ENCODE peak calls at places on chromosomes 4 and X, in five cellular contexts. One of them, this sample, is unnamed.

GRCh38 chr4:124389591-124389990 is 322.9 kb downstream of the ANKRD50 start:
- DNase-seq in GM12878: no peak
- DNase-seq in A549: no peak
- DNase-seq in K562: no peak
- DNase-seq in HepG2: no peak
- DNase-seq in this sample: peak

GRCh38 chr4:109959195-109959594 is 46.5 kb downstream of the EGF start:
- DNase-seq in GM12878: no peak
- DNase-seq in A549: no peak
- DNase-seq in K562: no peak
- DNase-seq in HepG2: no peak
- DNase-seq in this sample: no peak

GRCh38 chrX:68508799-68509198 is 9.9 kb downstream of the YIPF6 start:
- DNase-seq in GM12878: no peak
- DNase-seq in A549: peak
- DNase-seq in K562: peak
- DNase-seq in HepG2: no peak
- DNase-seq in this sample: no peak

GRCh38 chrX:4936315-4936714 is 1222.9 kb upstream of the PRKX start:
- DNase-seq in GM12878: no peak
- DNase-seq in A549: no peak
- DNase-seq in K562: no peak
- DNase-seq in HepG2: no peak
- DNase-seq in this sample: no peak

GRCh38 chr4:13396161-13396560 is 88.0 kb downstream of the RAB28 start:
- DNase-seq in GM12878: no peak
- DNase-seq in A549: no peak
- DNase-seq in K562: no peak
- DNase-seq in HepG2: no peak
- DNase-seq in this sample: no peak

GRCh38 chrX:11386001-11386523 is 92.8 kb downstream of the AMELX start:
- DNase-seq in GM12878: no peak
- DNase-seq in A549: no peak
- DNase-seq in K562: no peak
- DNase-seq in HepG2: no peak
- DNase-seq in this sample: peak

GRCh38 chr4:8761167-8761823 is 110.3 kb downstream of the HMX1 start:
- DNase-seq in GM12878: no peak
- DNase-seq in A549: no peak
- DNase-seq in K562: no peak
- DNase-seq in HepG2: no peak
- DNase-seq in this sample: no peak

GRCh38 chr4:75497133-75497532 is 17.1 kb downstream of the RCHY1 start:
- DNase-seq in GM12878: no peak
- DNase-seq in A549: no peak
- DNase-seq in K562: no peak
- DNase-seq in HepG2: no peak
- DNase-seq in this sample: peak

GRCh38 chr4:150694438-150694837 is 112.5 kb downstream of the MAB21L2 start:
- DNase-seq in GM12878: no peak
- DNase-seq in A549: no peak
- DNase-seq in K562: no peak
- DNase-seq in HepG2: no peak
- DNase-seq in this sample: no peak

GRCh38 chr4:54073481-54073880 is 9.1 kb upstream of the CHIC2 start:
- DNase-seq in GM12878: no peak
- DNase-seq in A549: no peak
- DNase-seq in K562: no peak
- DNase-seq in HepG2: no peak
- DNase-seq in this sample: peak

GRCh38 chr4:1246901-1247810 is 1.8 kb downstream of the CTBP1 start:
- DNase-seq in GM12878: no peak
- DNase-seq in A549: no peak
- DNase-seq in K562: peak
- DNase-seq in HepG2: no peak
- DNase-seq in this sample: no peak

GRCh38 chrX:26848511-26848910 is 614.6 kb downstream of the PPP4R3C start:
- DNase-seq in GM12878: no peak
- DNase-seq in A549: no peak
- DNase-seq in K562: no peak
- DNase-seq in HepG2: no peak
- DNase-seq in this sample: no peak

GRCh38 chr4:112284662-112285411 is 867 bp downstream of the TIFA start:
- DNase-seq in GM12878: no peak
- DNase-seq in A549: no peak
- DNase-seq in K562: peak
- DNase-seq in HepG2: no peak
- DNase-seq in this sample: peak

GRCh38 chr4:13306356-13306755 is 177.8 kb downstream of the RAB28 start:
- DNase-seq in GM12878: no peak
- DNase-seq in A549: no peak
- DNase-seq in K562: no peak
- DNase-seq in HepG2: no peak
- DNase-seq in this sample: no peak

GRCh38 chr4:26753642-26754041 is 107.0 kb upstream of the STIM2 start:
- DNase-seq in GM12878: no peak
- DNase-seq in A549: no peak
- DNase-seq in K562: no peak
- DNase-seq in HepG2: no peak
- DNase-seq in this sample: peak
- TF ChIP-seq RFX5 in GM12878: no peak
- TF ChIP-seq RFX5 in A549: no peak
- TF ChIP-seq RFX5 in K562: no peak
- TF ChIP-seq RFX5 in HepG2: no peak
- TF ChIP-seq RFX5 in this sample: no peak

DNA sequence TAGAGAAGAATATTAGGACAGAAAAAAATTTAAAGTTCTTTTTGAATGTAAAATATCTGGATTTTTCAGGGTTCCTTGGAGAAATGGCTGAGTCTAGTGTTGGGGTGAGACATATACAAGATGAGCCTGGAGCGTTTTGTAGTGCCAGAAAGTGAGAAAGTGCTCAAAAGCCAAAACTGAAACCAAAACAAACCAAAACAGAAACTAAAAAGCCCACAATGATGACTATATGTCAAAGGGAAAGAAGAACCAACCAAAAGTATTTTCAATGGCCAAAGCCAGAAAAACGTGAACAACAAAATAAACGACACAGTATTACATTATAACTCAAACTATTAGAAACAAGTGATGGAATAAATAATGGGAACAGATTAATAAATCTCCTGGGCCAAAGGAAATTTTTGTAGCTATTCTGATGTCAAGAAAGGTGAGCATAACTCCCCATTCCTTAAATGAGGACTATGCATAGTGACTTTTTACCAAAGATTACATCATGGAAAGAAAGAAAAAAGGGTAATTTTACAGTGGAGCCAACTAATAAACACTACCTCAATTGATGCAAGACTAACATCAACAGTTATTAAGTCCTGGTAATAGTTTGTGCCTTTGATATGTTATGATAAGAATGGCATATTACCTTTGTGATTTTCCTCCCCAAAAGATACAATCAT is 1137.6 kb downstream of the C4orf33 start:
- DNase-seq in GM12878: peak
- DNase-seq in A549: no peak
- DNase-seq in K562: no peak
- DNase-seq in HepG2: no peak
- DNase-seq in this sample: no peak
- TF ChIP-seq BHLHE40 in GM12878: no peak
- TF ChIP-seq BHLHE40 in A549: no peak
- TF ChIP-seq BHLHE40 in K562: no peak
- TF ChIP-seq BHLHE40 in HepG2: no peak
- TF ChIP-seq BHLHE40 in this sample: no peak

GRCh38 chr4:153645183-153645582 is 38.9 kb upstream of the TLR2 start:
- DNase-seq in GM12878: no peak
- DNase-seq in A549: no peak
- DNase-seq in K562: peak
- DNase-seq in HepG2: no peak
- DNase-seq in this sample: no peak

GRCh38 chr4:153651041-153651960 is 32.8 kb upstream of the TLR2 start:
- DNase-seq in GM12878: no peak
- DNase-seq in A549: no peak
- DNase-seq in K562: no peak
- DNase-seq in HepG2: no peak
- DNase-seq in this sample: no peak

GRCh38 chr4:153651961-153652784 is 31.9 kb upstream of the TLR2 start:
- DNase-seq in GM12878: no peak
- DNase-seq in A549: no peak
- DNase-seq in K562: no peak
- DNase-seq in HepG2: no peak
- DNase-seq in this sample: no peak

GRCh38 chr4:153647975-153648374 is 36.1 kb upstream of the TLR2 start:
- DNase-seq in GM12878: no peak
- DNase-seq in A549: no peak
- DNase-seq in K562: no peak
- DNase-seq in HepG2: no peak
- DNase-seq in this sample: no peak

GRCh38 chr4:153649572-153649991 is 34.5 kb upstream of the TLR2 start:
- DNase-seq in GM12878: no peak
- DNase-seq in A549: peak
- DNase-seq in K562: no peak
- DNase-seq in HepG2: peak
- DNase-seq in this sample: peak
- TF ChIP-seq CEBPB in GM12878: no peak
- TF ChIP-seq CEBPB in A549: no peak
- TF ChIP-seq CEBPB in K562: no peak
- TF ChIP-seq CEBPB in HepG2: no peak
- TF ChIP-seq CEBPB in this sample: no peak

GRCh38 chr4:98619197-98619596 is 39.2 kb downstream of the TSPAN5 start:
- DNase-seq in GM12878: no peak
- DNase-seq in A549: no peak
- DNase-seq in K562: no peak
- DNase-seq in HepG2: no peak
- DNase-seq in this sample: no peak

GRCh38 chr4:98617358-98618047 is 40.9 kb downstream of the TSPAN5 start:
- DNase-seq in GM12878: no peak
- DNase-seq in A549: no peak
- DNase-seq in K562: no peak
- DNase-seq in HepG2: no peak
- DNase-seq in this sample: no peak

GRCh38 chr4:98623126-98623802 is 35.1 kb downstream of the TSPAN5 start:
- DNase-seq in GM12878: no peak
- DNase-seq in A549: no peak
- DNase-seq in K562: no peak
- DNase-seq in HepG2: no peak
- DNase-seq in this sample: no peak

GRCh38 chr4:98618670-98619069 is 39.7 kb downstream of the TSPAN5 start:
- DNase-seq in GM12878: no peak
- DNase-seq in A549: no peak
- DNase-seq in K562: no peak
- DNase-seq in HepG2: no peak
- DNase-seq in this sample: no peak

GRCh38 chr4:98620087-98620784 is 38.2 kb downstream of the TSPAN5 start:
- DNase-seq in GM12878: no peak
- DNase-seq in A549: no peak
- DNase-seq in K562: no peak
- DNase-seq in HepG2: no peak
- DNase-seq in this sample: no peak
- TF ChIP-seq RFX5 in GM12878: no peak
- TF ChIP-seq RFX5 in A549: no peak
- TF ChIP-seq RFX5 in K562: no peak
- TF ChIP-seq RFX5 in HepG2: no peak
- TF ChIP-seq RFX5 in this sample: no peak

GRCh38 chr4:128721896-128722295 is 87.6 kb upstream of the JADE1 start:
- DNase-seq in GM12878: no peak
- DNase-seq in A549: no peak
- DNase-seq in K562: no peak
- DNase-seq in HepG2: no peak
- DNase-seq in this sample: no peak
- TF ChIP-seq BHLHE40 in GM12878: no peak
- TF ChIP-seq BHLHE40 in A549: no peak
- TF ChIP-seq BHLHE40 in K562: no peak
- TF ChIP-seq BHLHE40 in HepG2: no peak
- TF ChIP-seq BHLHE40 in this sample: no peak

GRCh38 chr4:145299380-145300076 is 119.1 kb upstream of the OTUD4 start:
- DNase-seq in GM12878: peak
- DNase-seq in A549: no peak
- DNase-seq in K562: no peak
- DNase-seq in HepG2: peak
- DNase-seq in this sample: peak
- TF ChIP-seq CEBPB in GM12878: no peak
- TF ChIP-seq CEBPB in A549: no peak
- TF ChIP-seq CEBPB in K562: no peak
- TF ChIP-seq CEBPB in HepG2: no peak
- TF ChIP-seq CEBPB in this sample: no peak

GRCh38 chrX:82813671-82814078 is 694.4 kb upstream of the POU3F4 start:
- DNase-seq in GM12878: no peak
- DNase-seq in A549: peak
- DNase-seq in K562: no peak
- DNase-seq in HepG2: no peak
- DNase-seq in this sample: peak
- TF ChIP-seq RFX5 in GM12878: no peak
- TF ChIP-seq RFX5 in A549: no peak
- TF ChIP-seq RFX5 in K562: no peak
- TF ChIP-seq RFX5 in HepG2: no peak
- TF ChIP-seq RFX5 in this sample: no peak

DNA sequence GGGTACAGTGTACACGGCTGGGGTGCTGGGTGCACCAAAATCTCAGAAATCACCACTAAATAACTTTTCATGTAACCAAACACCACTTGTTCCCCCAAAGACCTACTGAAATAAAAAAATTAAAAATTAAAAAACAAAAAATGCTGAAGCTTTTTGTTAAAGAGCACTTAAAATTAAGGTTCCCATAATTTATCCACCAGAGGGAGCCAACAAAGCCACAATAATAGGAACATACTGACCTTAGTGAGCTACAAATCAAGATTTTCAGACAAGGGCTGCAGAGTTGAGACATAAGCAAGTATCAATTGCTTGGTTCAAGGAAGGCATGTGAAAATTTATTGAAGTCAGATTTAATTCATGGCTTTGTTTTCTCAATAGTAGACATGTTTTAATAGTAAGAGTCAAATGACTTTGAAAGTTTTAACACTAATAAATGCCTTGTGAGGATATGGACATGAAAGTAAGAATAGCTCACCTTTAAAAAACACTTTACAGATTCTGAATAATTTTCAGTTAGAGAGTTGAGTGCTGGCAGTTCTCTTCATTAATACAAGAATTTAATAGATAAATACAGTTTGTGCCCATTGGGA is 43.0 kb upstream of the SCOC start:
- DNase-seq in GM12878: no peak
- DNase-seq in A549: peak
- DNase-seq in K562: peak
- DNase-seq in HepG2: peak
- DNase-seq in this sample: peak
- TF ChIP-seq BHLHE40 in GM12878: no peak
- TF ChIP-seq BHLHE40 in A549: no peak
- TF ChIP-seq BHLHE40 in K562: no peak
- TF ChIP-seq BHLHE40 in HepG2: no peak
- TF ChIP-seq BHLHE40 in this sample: no peak